ENCODE peak calls at places on chromosomes 2 and 18, in ten cellular contexts. I is mesothelial cell of epicardium; H is T-helper 1 cell; K is stimulated activated CD4-positive, alpha-beta T cell treated with anti-CD3 and anti-CD28 coated beads, TNF-alpha, amount 100 ng/mL, for 1 hour; X is colonic mucosa; J is NCI-H1105; G is GM18507; A is ACHN; B is uterus; D is lung microvascular endothelial cell. N is an unnamed sample.

GRCh38 chr2:165725421-165725820 is 68.6 kb downstream of the GALNT3 start:
- DNase-seq in B (no peak), I (no peak), J (no peak), K (no peak), X (no peak), H (no peak), A (peak), D (peak), G (no peak), N (no peak)

GRCh38 chr18:68916734-68917133 is 118.9 kb downstream of the CCDC102B start:
- DNase-seq in D (peak), H (no peak), I (no peak), A (no peak), J (no peak), K (no peak), G (no peak), B (no peak), X (no peak), N (no peak)

GRCh38 chr2:19435815-19436214 is 77.4 kb upstream of the OSR1 start:
- DNase-seq in K (no peak), X (no peak), B (no peak), I (no peak), J (no peak), G (no peak), H (no peak), A (no peak), D (no peak), N (no peak)

GRCh38 chr2:224560549-224560948 is 24.6 kb downstream of the CUL3 start:
- DNase-seq in I (no peak), G (no peak), J (no peak), K (no peak), X (no peak), A (no peak), B (no peak), H (no peak), D (no peak), N (no peak)

GRCh38 chr2:177265386-177265690 is 811 bp upstream of the NFE2L2 start:
- DNase-seq in A (peak), G (no peak), H (no peak), K (peak), J (no peak), D (peak), B (no peak), X (peak), I (no peak), N (peak)

GRCh38 chr18:51266736-51267135 is 69.3 kb upstream of the MEX3C start:
- DNase-seq in K (no peak), G (no peak), A (no peak), D (no peak), B (no peak), H (no peak), I (no peak), J (no peak), X (no peak), N (no peak)

GRCh38 chr2:227864161-227864756 is 7.2 kb upstream of the DAW1 start:
- DNase-seq in B (no peak), I (no peak), H (no peak), D (peak), A (no peak), G (no peak), J (no peak), X (no peak), K (no peak), N (no peak)

GRCh38 chr2:32330136-32330535 is 26.7 kb upstream of the BIRC6 start:
- DNase-seq in K (no peak), A (no peak), X (no peak), G (no peak), H (no peak), B (no peak), D (no peak), I (no peak), J (no peak), N (no peak)

GRCh38 chr18:27750014-27750413 is 426.9 kb downstream of the CDH2 start:
- DNase-seq in B (no peak), J (no peak), D (no peak), G (no peak), X (peak), A (peak), I (no peak), H (no peak), K (no peak), N (peak)

GRCh38 chr2:109497911-109498870 is 115.6 kb downstream of the SEPTIN10 start:
- DNase-seq in G (no peak), H (no peak), D (no peak), K (no peak), X (no peak), A (no peak), J (no peak), B (no peak), I (no peak), N (peak)

GRCh38 chr2:201260302-201260800 is at the start of gene CASP8:
- DNase-seq in H (peak), J (no peak), A (peak), I (no peak), X (no peak), D (peak), K (peak), G (no peak), B (peak), N (no peak)

GRCh38 chr2:118846667-118847446 is 591 bp downstream of the EN1 start:
- DNase-seq in J (peak), H (no peak), B (no peak), A (no peak), I (no peak), D (no peak), G (no peak), K (no peak), X (no peak), N (no peak)

GRCh38 chr2:225842939-225843338 is 443.4 kb downstream of the NYAP2 start:
- DNase-seq in G (no peak), J (no peak), B (peak), D (no peak), I (no peak), X (no peak), K (no peak), A (no peak), H (no peak), N (no peak)

GRCh38 chr2:149575742-149576141 is 11.8 kb downstream of the MMADHC start:
- DNase-seq in H (no peak), K (no peak), G (no peak), A (no peak), I (no peak), J (no peak), B (no peak), D (no peak), X (no peak), N (no peak)

GRCh38 chr2:36356990-36357505 is 1.5 kb downstream of the CRIM1 start:
- DNase-seq in X (no peak), J (no peak), K (peak), G (no peak), B (peak), D (peak), I (no peak), A (peak), H (peak), N (no peak)

GRCh38 chr2:226495466-226496161 is 304.0 kb downstream of the IRS1 start:
- DNase-seq in J (no peak), B (no peak), D (no peak), X (no peak), A (no peak), K (no peak), G (no peak), I (no peak), H (no peak), N (no peak)

GRCh38 chr2:148876190-148876588 is 1.2 kb downstream of the KIF5C start:
- DNase-seq in X (no peak), K (no peak), G (no peak), B (no peak), I (no peak), J (peak), A (no peak), H (no peak), D (no peak), N (peak)

GRCh38 chr18:3725100-3725499 is 275.1 kb downstream of the TGIF1 start:
- DNase-seq in J (no peak), K (no peak), X (no peak), D (no peak), I (no peak), H (no peak), A (no peak), B (no peak), G (no peak), N (no peak)

GRCh38 chr2:104658149-104658839 is 195.6 kb upstream of the POU3F3 start:
- DNase-seq in A (no peak), B (peak), K (no peak), H (peak), X (no peak), J (no peak), D (no peak), G (no peak), I (no peak), N (no peak)

GRCh38 chr2:152242787-152243472 is 67.4 kb upstream of the STAM2 start:
- DNase-seq in H (no peak), D (no peak), B (no peak), I (no peak), A (no peak), K (no peak), J (no peak), G (no peak), X (no peak), N (no peak)

GRCh38 chr2:135742307-135742838 is 718 bp downstream of the UBXN4 start:
- DNase-seq in H (peak), I (peak), K (peak), G (peak), A (peak), J (peak), B (peak), X (peak), D (peak), N (peak)

GRCh38 chr2:113796592-113797180 is 40.2 kb upstream of the SLC35F5 start:
- DNase-seq in G (no peak), X (no peak), I (no peak), D (no peak), B (no peak), K (no peak), H (no peak), A (no peak), J (no peak), N (no peak)

GRCh38 chr2:228731517-228731916 is 539.6 kb downstream of the PID1 start:
- DNase-seq in K (no peak), I (no peak), A (peak), D (peak), J (no peak), B (no peak), G (no peak), H (no peak), X (no peak), N (no peak)

GRCh38 chr2:160429248-160430000 is 64.2 kb downstream of the RBMS1 start:
- DNase-seq in X (no peak), D (peak), K (no peak), H (peak), J (peak), I (no peak), B (no peak), G (no peak), A (peak), N (peak)

GRCh38 chr2:74250189-74250631 is 51.8 kb downstream of the MTHFD2 start:
- DNase-seq in H (peak), G (peak), X (peak), J (no peak), I (no peak), B (peak), A (peak), K (peak), D (peak), N (peak)

GRCh38 chr2:210072922-210073509 is 70.6 kb downstream of the RPE start:
- DNase-seq in A (peak), I (no peak), J (no peak), X (no peak), G (no peak), B (no peak), K (no peak), H (peak), D (peak), N (peak)

GRCh38 chr18:46098616-46098933 is 479 bp upstream of the ATP5F1A start:
- DNase-seq in X (no peak), B (no peak), A (no peak), I (no peak), K (no peak), G (no peak), H (no peak), J (no peak), D (no peak), N (no peak)

GRCh38 chr18:8536226-8536625 is 73.0 kb upstream of the RAB12 start:
- DNase-seq in H (no peak), K (no peak), I (no peak), J (no peak), A (peak), D (no peak), B (no peak), X (no peak), G (no peak), N (no peak)

GRCh38 chr2:65227035-65227470 is 578 bp upstream of the ACTR2 start:
- DNase-seq in X (no peak), J (no peak), H (no peak), A (peak), G (no peak), D (no peak), K (no peak), I (no peak), B (no peak), N (no peak)

GRCh38 chr18:50747849-50748242 is 72.0 kb downstream of the MRO start:
- DNase-seq in A (no peak), G (no peak), I (no peak), K (no peak), B (no peak), J (no peak), H (no peak), D (no peak), X (no peak), N (no peak)

GRCh38 chr18:49728542-49728941 is 84.8 kb downstream of the ACAA2 start:
- DNase-seq in J (peak), G (peak), D (peak), A (peak), I (no peak), H (peak), K (no peak), B (no peak), X (peak), N (peak)

GRCh38 chr2:146817613-146818012 is 1027.2 kb upstream of the ACVR2A start:
- DNase-seq in K (no peak), B (no peak), J (no peak), D (no peak), G (no peak), I (no peak), X (no peak), H (no peak), A (no peak), N (peak)

GRCh38 chr2:205681836-205682238 is 464 bp upstream of the NRP2 start:
- DNase-seq in K (no peak), J (peak), D (peak), H (no peak), G (no peak), B (peak), I (no peak), A (peak), X (no peak), N (peak)

GRCh38 chr2:54617409-54617808 is 106.1 kb upstream of the EML6 start:
- DNase-seq in A (no peak), I (no peak), X (no peak), J (no peak), B (no peak), G (no peak), H (no peak), K (no peak), D (peak), N (no peak)

GRCh38 chr2:219274392-219274921 is 4.7 kb upstream of the DNAJB2 start:
- DNase-seq in D (no peak), I (no peak), H (no peak), K (no peak), B (peak), A (peak), G (no peak), J (no peak), X (no peak), N (no peak)